ENCODE peak calls at places on chromosome 18, in four cellular contexts. One of them, this sample, is unnamed.

GRCh38 chr18:51890762-51891161 is 449.2 kb upstream of the DCC start:
- DNase-seq in OCI-LY7: no peak
- DNase-seq in Peyer's patch: no peak
- DNase-seq in left ventricle myocardium inferior: no peak
- DNase-seq in this sample: peak

GRCh38 chr18:63299837-63300787 is 19.5 kb downstream of the BCL2 start:
- DNase-seq in OCI-LY7: no peak
- DNase-seq in Peyer's patch: no peak
- DNase-seq in left ventricle myocardium inferior: no peak
- DNase-seq in this sample: no peak

GRCh38 chr18:22667616-22668422 is 250.1 kb upstream of the CTAGE1 start:
- DNase-seq in OCI-LY7: no peak
- DNase-seq in Peyer's patch: no peak
- DNase-seq in left ventricle myocardium inferior: no peak
- DNase-seq in this sample: peak

GRCh38 chr18:22172594-22173049 is 3.2 kb downstream of the GATA6 start:
- DNase-seq in OCI-LY7: no peak
- DNase-seq in Peyer's patch: no peak
- DNase-seq in left ventricle myocardium inferior: no peak
- DNase-seq in this sample: no peak

GRCh38 chr18:74012954-74013630 is 134.5 kb downstream of the FBXO15 start:
- DNase-seq in OCI-LY7: no peak
- DNase-seq in Peyer's patch: no peak
- DNase-seq in left ventricle myocardium inferior: no peak
- DNase-seq in this sample: no peak

GRCh38 chr18:47247833-47248609 is 3.4 kb downstream of the SKOR2 start:
- DNase-seq in OCI-LY7: no peak
- DNase-seq in Peyer's patch: no peak
- DNase-seq in left ventricle myocardium inferior: no peak
- DNase-seq in this sample: no peak

GRCh38 chr18:68676913-68677312 is 38.0 kb downstream of the TMX3 start:
- DNase-seq in OCI-LY7: no peak
- DNase-seq in Peyer's patch: no peak
- DNase-seq in left ventricle myocardium inferior: no peak
- DNase-seq in this sample: no peak

GRCh38 chr18:68447286-68447685 is 267.6 kb downstream of the TMX3 start:
- DNase-seq in OCI-LY7: no peak
- DNase-seq in Peyer's patch: no peak
- DNase-seq in left ventricle myocardium inferior: no peak
- DNase-seq in this sample: no peak

GRCh38 chr18:38011446-38011845 is 445.8 kb upstream of the CELF4 start:
- DNase-seq in OCI-LY7: no peak
- DNase-seq in Peyer's patch: no peak
- DNase-seq in left ventricle myocardium inferior: no peak
- DNase-seq in this sample: no peak

GRCh38 chr18:44098551-44099098 is 582.1 kb upstream of the SETBP1 start:
- DNase-seq in OCI-LY7: no peak
- DNase-seq in Peyer's patch: no peak
- DNase-seq in left ventricle myocardium inferior: no peak
- DNase-seq in this sample: peak

GRCh38 chr18:24189007-24189528 is 50.2 kb downstream of the CABYR start:
- DNase-seq in OCI-LY7: no peak
- DNase-seq in Peyer's patch: no peak
- DNase-seq in left ventricle myocardium inferior: no peak
- DNase-seq in this sample: no peak

GRCh38 chr18:45806226-45806625 is 19.2 kb upstream of the SIGLEC15 start:
- DNase-seq in OCI-LY7: no peak
- DNase-seq in Peyer's patch: no peak
- DNase-seq in left ventricle myocardium inferior: no peak
- DNase-seq in this sample: no peak

GRCh38 chr18:44789704-44790103 is 109.0 kb downstream of the SETBP1 start:
- DNase-seq in OCI-LY7: no peak
- DNase-seq in Peyer's patch: no peak
- DNase-seq in left ventricle myocardium inferior: no peak
- DNase-seq in this sample: peak

GRCh38 chr18:48338915-48339314 is 70.3 kb downstream of the ZBTB7C start:
- DNase-seq in OCI-LY7: no peak
- DNase-seq in Peyer's patch: no peak
- DNase-seq in left ventricle myocardium inferior: no peak
- DNase-seq in this sample: no peak

GRCh38 chr18:15165048-15165447 is 417.1 kb downstream of the ANKRD30B start:
- DNase-seq in OCI-LY7: no peak
- DNase-seq in Peyer's patch: no peak
- DNase-seq in left ventricle myocardium inferior: no peak
- DNase-seq in this sample: no peak

GRCh38 chr18:63604791-63605567 is 17.8 kb downstream of the SERPINB13 start:
- DNase-seq in OCI-LY7: no peak
- DNase-seq in Peyer's patch: no peak
- DNase-seq in left ventricle myocardium inferior: no peak
- DNase-seq in this sample: no peak

GRCh38 chr18:63592506-63592905 is 5.4 kb downstream of the SERPINB13 start:
- DNase-seq in OCI-LY7: no peak
- DNase-seq in Peyer's patch: no peak
- DNase-seq in left ventricle myocardium inferior: no peak
- DNase-seq in this sample: no peak

GRCh38 chr18:13703899-13704298 is 22.5 kb downstream of the FAM210A start:
- DNase-seq in OCI-LY7: peak
- DNase-seq in Peyer's patch: no peak
- DNase-seq in left ventricle myocardium inferior: no peak
- DNase-seq in this sample: no peak

GRCh38 chr18:48997681-48997984 is 46.9 kb upstream of the SMAD7 start:
- DNase-seq in OCI-LY7: no peak
- DNase-seq in Peyer's patch: no peak
- DNase-seq in left ventricle myocardium inferior: no peak
- DNase-seq in this sample: no peak

GRCh38 chr18:76565238-76566173 is 70.5 kb upstream of the ZNF516 start:
- DNase-seq in OCI-LY7: no peak
- DNase-seq in Peyer's patch: no peak
- DNase-seq in left ventricle myocardium inferior: peak
- DNase-seq in this sample: peak

GRCh38 chr18:39863916-39864315 is 2091.1 kb upstream of the PIK3C3 start:
- DNase-seq in OCI-LY7: no peak
- DNase-seq in Peyer's patch: no peak
- DNase-seq in left ventricle myocardium inferior: no peak
- DNase-seq in this sample: no peak

GRCh38 chr18:74013955-74014354 is 133.7 kb downstream of the FBXO15 start:
- DNase-seq in OCI-LY7: no peak
- DNase-seq in Peyer's patch: no peak
- DNase-seq in left ventricle myocardium inferior: no peak
- DNase-seq in this sample: peak

DNA sequence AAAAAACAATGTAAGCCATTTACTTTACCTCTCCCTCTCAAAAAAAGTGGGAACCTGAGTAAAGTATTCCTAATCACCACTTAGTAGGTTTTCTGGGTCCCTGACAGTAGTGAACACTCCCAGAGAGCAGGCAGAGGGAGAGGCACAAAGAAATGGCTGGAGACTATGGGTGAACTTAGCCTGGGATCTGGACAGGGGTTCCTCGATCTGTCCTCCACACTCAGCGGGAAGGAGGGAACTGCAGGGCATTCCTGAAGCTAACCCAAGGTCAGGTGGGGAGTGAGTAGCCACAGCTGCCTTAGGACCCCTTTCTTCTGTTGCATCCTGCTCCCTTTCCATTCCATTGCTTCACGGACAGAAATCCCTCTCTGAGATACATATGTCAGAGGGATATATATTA is 155.3 kb downstream of the TPGS2 start:
- DNase-seq in OCI-LY7: no peak
- DNase-seq in Peyer's patch: no peak
- DNase-seq in left ventricle myocardium inferior: no peak
- DNase-seq in this sample: no peak
- H3K4me3 ChIP-seq in OCI-LY7: peak
- H3K4me3 ChIP-seq in Peyer's patch: no peak
- H3K4me3 ChIP-seq in left ventricle myocardium inferior: no peak
- H3K4me3 ChIP-seq in this sample: no peak

DNA sequence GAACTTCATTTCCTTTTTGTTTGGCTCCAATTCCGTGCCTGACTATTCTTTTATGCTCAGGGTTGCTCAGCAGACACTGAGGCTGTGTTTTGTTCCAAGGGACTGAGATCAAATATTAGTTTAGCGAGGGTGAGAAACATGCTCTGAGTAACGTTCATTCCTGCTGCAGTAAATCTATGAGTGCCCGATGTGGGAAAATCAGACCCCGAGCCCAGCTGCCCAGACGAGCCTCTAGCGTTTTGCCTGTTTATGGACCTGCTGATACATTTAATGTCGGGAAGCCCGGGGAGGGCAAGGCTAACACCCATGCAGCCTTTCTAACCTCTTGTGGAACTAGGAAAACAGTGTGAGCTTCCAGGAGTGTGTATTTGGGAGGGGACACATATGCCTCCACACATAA is 119.2 kb downstream of the VAPA start:
- DNase-seq in OCI-LY7: no peak
- DNase-seq in Peyer's patch: no peak
- DNase-seq in left ventricle myocardium inferior: no peak
- DNase-seq in this sample: no peak
- H3K4me3 ChIP-seq in OCI-LY7: no peak
- H3K4me3 ChIP-seq in Peyer's patch: no peak
- H3K4me3 ChIP-seq in left ventricle myocardium inferior: peak
- H3K4me3 ChIP-seq in this sample: no peak

DNA sequence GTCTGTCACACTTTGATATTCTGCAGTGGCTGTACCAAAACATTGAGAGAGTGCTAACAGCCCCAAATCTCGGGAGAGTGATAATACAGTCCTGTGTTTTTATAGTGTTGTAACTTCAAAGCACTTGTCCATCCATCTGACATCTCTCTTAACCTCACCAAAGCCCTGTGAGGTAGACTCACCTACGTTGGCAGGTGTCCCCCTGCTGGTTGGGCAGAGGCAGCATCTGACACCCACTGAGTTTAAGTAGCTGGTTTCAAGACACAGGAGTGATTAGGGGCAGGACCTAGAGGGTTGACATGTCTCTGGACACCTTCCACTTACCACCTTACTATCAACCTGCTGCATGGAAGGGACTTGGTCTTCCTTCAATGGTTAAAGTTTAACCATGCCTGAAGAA is 22.9 kb downstream of the COLEC12 start:
- DNase-seq in OCI-LY7: peak
- DNase-seq in Peyer's patch: no peak
- DNase-seq in left ventricle myocardium inferior: no peak
- DNase-seq in this sample: no peak
- H3K4me3 ChIP-seq in OCI-LY7: no peak
- H3K4me3 ChIP-seq in Peyer's patch: no peak
- H3K4me3 ChIP-seq in left ventricle myocardium inferior: no peak
- H3K4me3 ChIP-seq in this sample: no peak

GRCh38 chr18:3499498-3499897 is 49.5 kb downstream of the TGIF1 start:
- DNase-seq in OCI-LY7: no peak
- DNase-seq in Peyer's patch: no peak
- DNase-seq in left ventricle myocardium inferior: no peak
- DNase-seq in this sample: no peak
- H3K4me3 ChIP-seq in OCI-LY7: peak
- H3K4me3 ChIP-seq in Peyer's patch: peak
- H3K4me3 ChIP-seq in left ventricle myocardium inferior: peak
- H3K4me3 ChIP-seq in this sample: peak

GRCh38 chr18:6748241-6748640 is 18.7 kb downstream of the ARHGAP28 start:
- DNase-seq in OCI-LY7: no peak
- DNase-seq in Peyer's patch: no peak
- DNase-seq in left ventricle myocardium inferior: no peak
- DNase-seq in this sample: no peak
- H3K4me3 ChIP-seq in OCI-LY7: no peak
- H3K4me3 ChIP-seq in Peyer's patch: no peak
- H3K4me3 ChIP-seq in left ventricle myocardium inferior: no peak
- H3K4me3 ChIP-seq in this sample: no peak

GRCh38 chr18:2970344-2970743 is 42.6 kb downstream of the LPIN2 start:
- DNase-seq in OCI-LY7: no peak
- DNase-seq in Peyer's patch: no peak
- DNase-seq in left ventricle myocardium inferior: no peak
- DNase-seq in this sample: no peak

GRCh38 chr18:2969695-2970094 is 43.2 kb downstream of the LPIN2 start:
- DNase-seq in OCI-LY7: no peak
- DNase-seq in Peyer's patch: no peak
- DNase-seq in left ventricle myocardium inferior: no peak
- DNase-seq in this sample: no peak

GRCh38 chr18:2974731-2975130 is 38.2 kb downstream of the LPIN2 start:
- DNase-seq in OCI-LY7: no peak
- DNase-seq in Peyer's patch: no peak
- DNase-seq in left ventricle myocardium inferior: no peak
- DNase-seq in this sample: no peak

GRCh38 chr18:2970762-2971659 is 41.9 kb downstream of the LPIN2 start:
- DNase-seq in OCI-LY7: no peak
- DNase-seq in Peyer's patch: peak
- DNase-seq in left ventricle myocardium inferior: no peak
- DNase-seq in this sample: no peak

GRCh38 chr18:2971741-2972552 is 41.0 kb downstream of the LPIN2 start:
- DNase-seq in OCI-LY7: peak
- DNase-seq in Peyer's patch: peak
- DNase-seq in left ventricle myocardium inferior: peak
- DNase-seq in this sample: no peak
- H3K4me3 ChIP-seq in OCI-LY7: no peak
- H3K4me3 ChIP-seq in Peyer's patch: peak
- H3K4me3 ChIP-seq in left ventricle myocardium inferior: peak
- H3K4me3 ChIP-seq in this sample: no peak

GRCh38 chr18:79800353-79801180 is 2.8 kb downstream of the KCNG2 start:
- DNase-seq in OCI-LY7: no peak
- DNase-seq in Peyer's patch: no peak
- DNase-seq in left ventricle myocardium inferior: no peak
- DNase-seq in this sample: no peak

GRCh38 chr18:79799619-79800352 is 2.0 kb downstream of the KCNG2 start:
- DNase-seq in OCI-LY7: peak
- DNase-seq in Peyer's patch: peak
- DNase-seq in left ventricle myocardium inferior: no peak
- DNase-seq in this sample: no peak

GRCh38 chr18:79797518-79798345 is at the start of gene KCNG2:
- DNase-seq in OCI-LY7: no peak
- DNase-seq in Peyer's patch: no peak
- DNase-seq in left ventricle myocardium inferior: no peak
- DNase-seq in this sample: no peak

GRCh38 chr18:79798346-79798998 is 734 bp downstream of the KCNG2 start:
- DNase-seq in OCI-LY7: no peak
- DNase-seq in Peyer's patch: no peak
- DNase-seq in left ventricle myocardium inferior: no peak
- DNase-seq in this sample: no peak

DNA sequence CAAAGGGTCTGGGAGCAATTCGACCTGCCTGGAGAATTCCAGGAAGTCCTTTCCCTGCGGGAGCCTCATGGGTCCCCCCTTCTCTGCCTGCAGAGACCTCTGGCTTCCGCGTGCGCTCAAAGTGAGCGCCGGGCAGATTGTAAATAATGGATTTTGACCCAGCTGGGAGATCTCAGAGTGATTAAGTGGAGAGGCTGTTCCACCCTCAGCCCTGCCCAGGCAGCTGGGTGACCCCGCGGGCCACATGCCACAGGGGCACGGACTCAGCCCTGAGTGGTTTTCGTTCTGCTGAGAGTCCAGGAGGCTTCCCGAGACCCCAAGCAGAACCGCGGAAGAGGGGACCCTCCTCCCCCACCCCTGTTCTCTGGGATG is 1.2 kb downstream of the KCNG2 start:
- DNase-seq in OCI-LY7: no peak
- DNase-seq in Peyer's patch: no peak
- DNase-seq in left ventricle myocardium inferior: no peak
- DNase-seq in this sample: no peak
- H3K4me3 ChIP-seq in OCI-LY7: no peak
- H3K4me3 ChIP-seq in Peyer's patch: peak
- H3K4me3 ChIP-seq in left ventricle myocardium inferior: peak
- H3K4me3 ChIP-seq in this sample: peak

GRCh38 chr18:11857177-11857887 is 6.1 kb downstream of the CHMP1B start:
- DNase-seq in OCI-LY7: no peak
- DNase-seq in Peyer's patch: no peak
- DNase-seq in left ventricle myocardium inferior: peak
- DNase-seq in this sample: peak
- H3K4me3 ChIP-seq in OCI-LY7: no peak
- H3K4me3 ChIP-seq in Peyer's patch: no peak
- H3K4me3 ChIP-seq in left ventricle myocardium inferior: peak
- H3K4me3 ChIP-seq in this sample: peak

This sample was measured in astrocyte of the cerebellum.